ENCODE peak calls at places on chromosomes 6 and 20, in five cellular contexts. I, K, L, M and Z are unnamed samples.

GRCh38 chr20:24782221-24782620 is 166.8 kb upstream of the CST7 start:
- DNase-seq in L (no peak), I (no peak), K (no peak), M (no peak), Z (no peak)

GRCh38 chr6:106973018-106973840 is 1.3 kb downstream of the CD24 start:
- DNase-seq in M (peak; percentile 87), L (no peak), I (no peak), K (no peak), Z (no peak)

GRCh38 chr6:131419698-131420097 is 153.3 kb upstream of the ARG1 start:
- DNase-seq in L (no peak), K (no peak), M (no peak), I (no peak), Z (no peak)

GRCh38 chr20:45341579-45341938 is 6.7 kb downstream of the SDC4 start:
- DNase-seq in I (no peak), K (no peak), L (no peak), M (no peak), Z (no peak)

GRCh38 chr6:107235521-107235920 is 120.2 kb upstream of the BEND3 start:
- DNase-seq in L (no peak), M (no peak), K (peak; percentile 36), I (no peak), Z (no peak)

GRCh38 chr20:15079594-15080340 is 742.4 kb upstream of the FLRT3 start:
- DNase-seq in L (no peak), M (no peak), I (no peak), K (no peak), Z (no peak)

GRCh38 chr6:90131614-90132423 is 164.8 kb downstream of the BACH2 start:
- DNase-seq in I (peak; percentile 95), L (no peak), K (peak; percentile 4), M (no peak), Z (peak; percentile 59)

GRCh38 chr6:131368077-131368911 is 204.7 kb upstream of the ARG1 start:
- DNase-seq in K (peak; percentile 29), I (peak; percentile 33), L (no peak), M (no peak), Z (peak; percentile 28)

GRCh38 chr6:7108196-7108963 is 619 bp downstream of the RREB1 start:
- DNase-seq in I (peak; percentile 40), L (peak; percentile 81), K (peak; percentile 55), M (peak; percentile 90), Z (no peak)

GRCh38 chr6:43821101-43821886 is 51.3 kb downstream of the VEGFA start:
- DNase-seq in K (no peak), I (no peak), L (no peak), M (no peak), Z (no peak)

GRCh38 chr6:43814865-43815264 is 44.9 kb downstream of the VEGFA start:
- DNase-seq in I (no peak), L (no peak), M (no peak), K (no peak), Z (no peak)

GRCh38 chr6:43820486-43820885 is 50.5 kb downstream of the VEGFA start:
- DNase-seq in K (no peak), I (no peak), M (no peak), L (no peak), Z (no peak)

GRCh38 chr6:43814111-43814510 is 44.1 kb downstream of the VEGFA start:
- DNase-seq in K (no peak), M (no peak), I (no peak), L (no peak), Z (no peak)

GRCh38 chr6:43817192-43817591 is 47.2 kb downstream of the VEGFA start:
- DNase-seq in K (peak; percentile 32), M (no peak), L (no peak), I (no peak), Z (no peak)
- TF ChIP-seq CTCF in K (peak; percentile 45), M (no peak), L (no peak), I (no peak), Z (peak; percentile 28)

GRCh38 chr20:3492669-3493068 is 21.9 kb downstream of the ATRN start:
- DNase-seq in K (no peak), L (no peak), M (no peak), I (no peak), Z (no peak)

DNA sequence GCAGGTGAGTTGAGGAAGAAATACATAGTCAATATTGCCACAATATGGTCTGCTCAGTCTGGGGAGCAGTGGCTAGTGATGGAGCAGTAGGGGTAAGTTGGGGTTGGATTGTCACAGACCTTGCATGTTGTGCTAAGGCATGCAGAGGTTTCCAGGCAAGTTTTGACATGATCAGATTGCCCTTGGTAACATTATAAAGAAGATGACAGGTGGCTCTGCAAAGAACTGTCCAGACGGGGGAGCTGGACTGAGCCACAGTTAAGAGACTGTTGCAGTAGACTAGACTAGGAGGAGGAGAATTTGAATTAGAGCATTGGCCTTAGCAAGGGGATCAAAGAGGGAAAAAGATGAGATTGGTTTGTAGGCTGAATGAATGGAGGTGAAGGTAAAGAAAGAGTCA is 23.4 kb downstream of the ATRN start:
- DNase-seq in I (no peak), M (no peak), K (no peak), L (no peak), Z (no peak)
- TF ChIP-seq CTCF in I (no peak), M (no peak), K (no peak), L (no peak), Z (no peak)

DNA sequence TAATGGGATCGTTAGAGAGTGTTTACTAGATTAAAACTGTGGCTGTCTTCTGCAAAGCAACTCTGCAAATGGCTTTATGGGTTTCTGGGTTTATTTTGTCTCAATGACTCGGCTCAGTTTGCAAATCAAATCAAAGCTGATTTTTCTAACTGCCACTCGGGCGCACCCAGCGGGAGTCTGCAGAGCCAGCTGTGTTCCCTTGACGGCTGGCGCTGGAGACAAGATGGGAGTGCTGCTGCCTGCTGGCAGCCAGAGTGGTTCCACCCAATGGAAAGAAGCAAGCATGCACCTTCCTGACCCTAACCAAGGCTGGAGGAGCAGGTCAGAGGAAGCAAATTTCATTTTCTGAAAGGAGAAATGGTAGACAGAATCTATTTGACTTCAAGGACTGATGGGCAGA is 659.0 kb upstream of the CHD6 start:
- DNase-seq in M (no peak), K (no peak), I (no peak), L (no peak), Z (no peak)
- TF ChIP-seq CTCF in M (no peak), K (no peak), I (no peak), L (no peak), Z (no peak)

GRCh38 chr6:142548571-142548970 is 246.8 kb downstream of the ADGRG6 start:
- DNase-seq in M (no peak), I (no peak), K (no peak), L (no peak), Z (no peak)

GRCh38 chr6:142550310-142550709 is 248.5 kb downstream of the ADGRG6 start:
- DNase-seq in M (no peak), L (no peak), K (no peak), I (no peak), Z (no peak)

DNA sequence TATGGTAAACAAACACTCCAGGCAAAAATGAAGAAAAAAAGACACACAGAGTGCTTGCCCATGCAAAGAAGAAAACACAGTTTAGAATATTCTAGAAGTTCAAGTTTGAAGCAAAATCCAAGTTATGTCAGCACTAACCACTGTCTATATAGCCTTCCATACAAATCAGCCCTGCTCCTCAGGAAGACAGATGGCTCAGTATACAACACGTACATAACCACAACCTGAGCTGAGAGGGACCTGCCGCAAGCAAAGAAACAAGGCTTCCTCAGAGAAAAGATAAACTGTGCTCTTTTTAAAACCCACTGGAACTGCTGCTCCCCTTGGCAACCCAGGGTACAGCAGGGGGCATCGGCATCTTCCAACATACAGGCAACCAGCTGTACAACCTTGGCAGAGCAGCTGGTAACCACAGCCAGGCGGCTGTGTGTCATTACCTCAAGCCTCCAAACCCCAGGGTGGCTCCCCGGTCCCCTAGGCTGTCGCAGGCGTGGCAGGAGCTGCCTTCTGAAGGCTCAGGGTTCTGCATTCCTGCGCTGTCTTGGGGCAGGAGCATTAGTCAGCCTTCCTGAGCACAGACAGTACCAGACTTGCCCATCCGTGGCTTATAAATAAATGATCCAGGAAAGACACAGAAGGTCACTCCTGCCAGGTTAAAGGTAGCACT is 249.5 kb downstream of the ADGRG6 start:
- DNase-seq in M (peak; percentile 55), L (no peak), K (peak; percentile 11), I (peak; percentile 11), Z (no peak)
- TF ChIP-seq CTCF in M (no peak), L (no peak), K (peak; percentile 26), I (no peak), Z (peak; percentile 5)

GRCh38 chr20:1180949-1181348 is 3.8 kb downstream of the TMEM74B start:
- DNase-seq in K (no peak), L (no peak), M (peak; percentile 68), I (no peak), Z (no peak)

GRCh38 chr20:1178623-1179022 is 6.2 kb downstream of the TMEM74B start:
- DNase-seq in M (no peak), K (no peak), L (no peak), I (no peak), Z (no peak)

GRCh38 chr20:1174787-1175186 is 10.0 kb downstream of the TMEM74B start:
- DNase-seq in L (peak; percentile 14), K (no peak), I (no peak), M (no peak), Z (no peak)

GRCh38 chr20:1178103-1178502 is 6.7 kb downstream of the TMEM74B start:
- DNase-seq in M (no peak), L (no peak), K (no peak), I (no peak), Z (no peak)

GRCh38 chr20:1177680-1178079 is 7.1 kb downstream of the TMEM74B start:
- DNase-seq in M (no peak), I (no peak), K (peak; percentile 22), L (no peak), Z (no peak)
- TF ChIP-seq CTCF in M (no peak), I (no peak), K (peak; percentile 29), L (no peak), Z (no peak)

GRCh38 chr6:161498359-161498758 is 224.5 kb upstream of the AGPAT4 start:
- DNase-seq in M (no peak), I (peak; percentile 63), L (no peak), K (peak; percentile 41), Z (peak; percentile 20)
- TF ChIP-seq CTCF in M (no peak), I (no peak), L (no peak), K (peak; percentile 30), Z (peak; percentile 29)

DNA sequence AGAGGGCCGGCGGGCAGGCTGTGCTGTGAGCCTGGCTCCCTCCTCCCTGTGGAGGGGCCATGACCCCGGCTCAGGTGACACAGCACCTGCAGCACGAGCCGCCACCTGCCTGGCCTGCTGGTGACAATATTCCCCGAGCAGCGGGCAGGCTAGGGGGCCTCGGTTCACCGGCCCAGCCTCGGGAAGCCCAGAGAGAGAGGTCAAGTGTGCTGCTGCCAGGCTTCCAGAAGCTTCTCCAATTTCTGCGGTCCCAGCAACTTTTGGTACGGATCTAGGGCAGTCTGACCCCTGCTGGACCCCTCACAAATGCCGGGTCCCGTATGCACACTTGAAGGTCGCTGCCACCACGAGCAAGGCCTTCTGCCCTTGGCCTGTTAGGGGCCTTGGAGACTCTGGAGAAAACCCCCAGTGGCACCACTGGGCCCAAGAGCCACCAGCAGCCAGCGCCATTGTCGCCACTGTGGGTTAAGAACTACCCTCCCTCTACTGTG is 38.6 kb upstream of the NOL4L start:
- DNase-seq in M (no peak), I (no peak), K (no peak), L (no peak), Z (no peak)
- TF ChIP-seq CTCF in M (no peak), I (no peak), K (no peak), L (no peak), Z (no peak)